ENCODE peak calls at places on chromosomes 12 and 14, in eight cellular contexts. R is renal cortical epithelial cell; Q is GM10248; X is foreskin fibroblast; U is stimulated activated CD4-positive, alpha-beta T cell treated with anti-CD3 and anti-CD28 coated beads, Interleukin-12 subunit alpha, Interleukin-12 subunit beta, amount 100 ng/mL, for 48 hours; T is ovary; J is Kasumi-1; N is Calu3. V is an unnamed sample.

GRCh38 chr14:76765461-76765931 is 4.2 kb downstream of the VASH1 start:
- DNase-seq in R (no peak), Q (no peak), X (no peak), U (no peak), T (no peak), J (no peak), N (no peak), V (no peak)

GRCh38 chr12:4191642-4192041 is 81.9 kb upstream of the CCND2 start:
- DNase-seq in R (peak; percentile 23), Q (peak; percentile 42), X (no peak), U (no peak), T (no peak), J (no peak), N (no peak), V (no peak)

GRCh38 chr12:26088999-26089398 is 35.8 kb downstream of the BHLHE41 start:
- DNase-seq in R (peak; percentile 27), Q (peak; percentile 66), X (no peak), U (no peak), T (no peak), J (no peak), N (no peak), V (peak; percentile 74)

GRCh38 chr12:2166696-2167095 is 113.9 kb downstream of the CACNA1C start:
- DNase-seq in R (no peak), Q (no peak), X (no peak), U (no peak), T (no peak), J (no peak), N (no peak), V (no peak)

GRCh38 chr14:55348766-55349453 is 62.7 kb downstream of the ATG14 start:
- DNase-seq in R (no peak), Q (no peak), X (no peak), U (no peak), T (no peak), J (no peak), N (no peak), V (no peak)

GRCh38 chr12:55931780-55932545 is 1.0 kb downstream of the DGKA start:
- DNase-seq in R (no peak), Q (peak; percentile 65), X (peak; percentile 79), U (no peak), T (peak; percentile 70), J (peak; percentile 24), N (peak; percentile 46), V (peak; percentile 28)

GRCh38 chr14:92380131-92380530 is 57.2 kb downstream of the SLC24A4 start:
- DNase-seq in R (no peak), Q (no peak), X (no peak), U (no peak), T (no peak), J (no peak), N (no peak), V (no peak)

GRCh38 chr14:101076451-101077220 is 173.1 kb upstream of the RTL1 start:
- DNase-seq in R (no peak), Q (no peak), X (no peak), U (no peak), T (no peak), J (no peak), N (no peak), V (no peak)

GRCh38 chr12:49644620-49644994 is 21.2 kb downstream of the PRPF40B start:
- DNase-seq in R (peak; percentile 46), Q (peak; percentile 87), X (peak; percentile 91), U (peak; percentile 64), T (peak; percentile 89), J (peak; percentile 81), N (peak; percentile 68), V (peak; percentile 80)

GRCh38 chr12:116138380-116138779 is 139.1 kb downstream of the MED13L start:
- DNase-seq in R (no peak), Q (no peak), X (peak; percentile 38), U (no peak), T (no peak), J (no peak), N (no peak), V (no peak)

GRCh38 chr12:57894577-57895292 is 46.6 kb upstream of the ATP23 start:
- DNase-seq in R (no peak), Q (no peak), X (peak; percentile 21), U (no peak), T (peak; percentile 45), J (no peak), N (no peak), V (peak; percentile 82)

GRCh38 chr14:105853907-105854599 is 327.7 kb downstream of the TMEM121 start:
- DNase-seq in R (no peak), Q (no peak), X (no peak), U (no peak), T (no peak), J (no peak), N (no peak), V (no peak)

GRCh38 chr14:34873591-34874385 is 1.4 kb downstream of the BAZ1A start:
- DNase-seq in R (no peak), Q (peak; percentile 85), X (peak; percentile 90), U (peak; percentile 83), T (peak; percentile 72), J (peak; percentile 97), N (peak; percentile 72), V (peak; percentile 86)

V was measured in NAMALWA.